ENCODE peak calls at places on chromosome 1, in six cellular contexts. G, A, D, F, J and L are unnamed samples.

GRCh38 chr1:231442735-231443134 is 20.6 kb upstream of the EGLN1 start:
- DNase-seq in J (no peak), A (no peak), F (no peak), G (no peak), D (no peak), L (no peak)

GRCh38 chr1:99326215-99326949 is 62.1 kb downstream of the PLPPR4 start:
- DNase-seq in A (no peak), D (no peak), J (no peak), G (no peak), F (no peak), L (no peak)

GRCh38 chr1:154465621-154466020 is 36.4 kb upstream of the TDRD10 start:
- DNase-seq in J (no peak), G (no peak), D (peak), A (no peak), F (no peak), L (no peak)

GRCh38 chr1:59026472-59026948 is 242.7 kb upstream of the JUN start:
- DNase-seq in G (no peak), D (no peak), A (no peak), F (no peak), J (no peak), L (no peak)

GRCh38 chr1:190169311-190170067 is 308.2 kb downstream of the BRINP3 start:
- DNase-seq in F (no peak), G (no peak), J (no peak), A (no peak), D (no peak), L (no peak)

GRCh38 chr1:186605762-186606350 is 74.4 kb downstream of the PTGS2 start:
- DNase-seq in A (no peak), J (peak), G (peak), F (no peak), D (peak), L (no peak)

GRCh38 chr1:184462170-184462569 is 75.3 kb downstream of the C1orf21 start:
- DNase-seq in D (no peak), F (no peak), A (no peak), J (no peak), G (no peak), L (no peak)

GRCh38 chr1:7561331-7561921 is 209.7 kb upstream of the VAMP3 start:
- DNase-seq in F (no peak), A (peak), G (no peak), J (no peak), D (no peak), L (peak)

GRCh38 chr1:8448906-8449661 is 131.2 kb downstream of the SLC45A1 start:
- DNase-seq in J (peak), A (no peak), D (peak), G (no peak), F (no peak), L (no peak)

GRCh38 chr1:11935040-11935378 is 492 bp downstream of the PLOD1 start:
- DNase-seq in D (no peak), J (no peak), A (no peak), F (no peak), G (no peak), L (no peak)

GRCh38 chr1:184929711-184930202 is 44.6 kb downstream of the NIBAN1 start:
- DNase-seq in J (peak), A (no peak), G (no peak), D (no peak), F (no peak), L (no peak)

GRCh38 chr1:159826436-159827101 is at the start of gene SLAMF8:
- DNase-seq in G (peak), F (no peak), J (peak), A (no peak), D (no peak), L (no peak)

GRCh38 chr1:55869050-55869449 is 653.9 kb upstream of the USP24 start:
- DNase-seq in J (peak), G (peak), D (no peak), F (peak), A (no peak), L (no peak)

GRCh38 chr1:34867421-34867820 is 7.9 kb upstream of the SMIM12 start:
- DNase-seq in G (no peak), J (peak), F (no peak), A (no peak), D (no peak), L (no peak)

GRCh38 chr1:19957779-19958178 is 21.6 kb downstream of the PLA2G2A start:
- DNase-seq in F (no peak), D (no peak), G (no peak), J (no peak), A (no peak), L (no peak)

GRCh38 chr1:47708658-47709301 is 270.9 kb downstream of the FOXD2 start:
- DNase-seq in G (no peak), J (no peak), F (no peak), D (peak), A (no peak), L (no peak)

GRCh38 chr1:14514760-14515159 is 83.7 kb upstream of the KAZN start:
- DNase-seq in J (no peak), F (no peak), A (no peak), G (no peak), D (no peak), L (no peak)

GRCh38 chr1:14520514-14521163 is 77.8 kb upstream of the KAZN start:
- DNase-seq in J (no peak), D (peak), F (no peak), G (no peak), A (no peak), L (no peak)

GRCh38 chr1:14516974-14517812 is 81.3 kb upstream of the KAZN start:
- DNase-seq in A (no peak), G (peak), D (peak), F (peak), J (peak), L (no peak)

GRCh38 chr1:14519976-14520375 is 78.5 kb upstream of the KAZN start:
- DNase-seq in F (no peak), J (no peak), A (no peak), D (no peak), G (no peak), L (no peak)

GRCh38 chr1:14517813-14518180 is 80.7 kb upstream of the KAZN start:
- DNase-seq in F (no peak), G (no peak), A (no peak), D (no peak), J (no peak), L (no peak)
- TF ChIP-seq POLR2A in F (no peak), G (no peak), A (no peak), D (no peak), J (no peak), L (no peak)

DNA sequence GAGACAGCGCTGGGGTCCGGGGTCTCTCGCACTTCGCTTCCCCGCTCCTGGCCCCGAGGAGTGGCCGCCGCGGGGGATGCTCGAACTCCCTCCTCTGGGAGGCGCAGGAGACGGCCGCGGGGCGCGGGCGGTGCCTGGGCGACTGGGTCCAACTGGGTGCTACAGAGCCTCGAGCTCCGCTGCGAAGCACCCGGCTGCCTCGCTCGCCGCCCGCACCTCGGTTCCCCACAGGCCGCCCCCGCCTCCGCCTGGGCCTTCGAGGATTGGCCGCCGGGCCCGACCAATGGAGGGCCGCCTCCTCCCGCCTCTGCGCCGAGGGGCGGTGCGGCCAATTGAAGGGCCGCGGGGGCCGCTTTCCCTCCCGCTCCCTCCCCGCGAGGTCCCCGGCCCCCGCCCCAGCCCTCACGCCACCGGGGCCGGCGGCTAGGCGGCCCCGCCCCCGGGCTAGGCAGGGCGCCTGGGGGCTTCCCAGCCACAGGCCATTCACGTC is at the start of gene CNN3:
- DNase-seq in D (peak), J (peak), G (peak), A (peak), F (peak), L (peak)
- TF ChIP-seq POLR2A in D (peak), J (peak), G (peak), A (no peak), F (peak), L (peak)

GRCh38 chr1:2204384-2205190 is 10.0 kb upstream of the FAAP20 start:
- DNase-seq in D (peak), G (peak), A (peak), J (peak), F (peak), L (peak)

GRCh38 chr1:2202843-2203601 is 8.4 kb upstream of the FAAP20 start:
- DNase-seq in J (no peak), D (no peak), G (no peak), A (no peak), F (no peak), L (no peak)

GRCh38 chr1:2206813-2207488 is 12.4 kb upstream of the FAAP20 start:
- DNase-seq in G (no peak), F (no peak), J (no peak), D (peak), A (peak), L (no peak)

GRCh38 chr1:2203671-2204383 is 9.3 kb upstream of the FAAP20 start:
- DNase-seq in G (no peak), F (no peak), A (no peak), D (peak), J (no peak), L (no peak)

GRCh38 chr1:2205191-2205952 is 10.8 kb upstream of the FAAP20 start:
- DNase-seq in F (peak), D (peak), J (peak), G (peak), A (no peak), L (no peak)
- TF ChIP-seq POLR2A in F (peak), D (no peak), J (peak), G (no peak), A (peak), L (no peak)

GRCh38 chr1:67429011-67429527 is 1.1 kb downstream of the SERBP1 start:
- DNase-seq in A (no peak), D (no peak), F (no peak), G (peak), J (peak), L (no peak)
- TF ChIP-seq POLR2A in A (peak), D (no peak), F (no peak), G (no peak), J (no peak), L (peak)

DNA sequence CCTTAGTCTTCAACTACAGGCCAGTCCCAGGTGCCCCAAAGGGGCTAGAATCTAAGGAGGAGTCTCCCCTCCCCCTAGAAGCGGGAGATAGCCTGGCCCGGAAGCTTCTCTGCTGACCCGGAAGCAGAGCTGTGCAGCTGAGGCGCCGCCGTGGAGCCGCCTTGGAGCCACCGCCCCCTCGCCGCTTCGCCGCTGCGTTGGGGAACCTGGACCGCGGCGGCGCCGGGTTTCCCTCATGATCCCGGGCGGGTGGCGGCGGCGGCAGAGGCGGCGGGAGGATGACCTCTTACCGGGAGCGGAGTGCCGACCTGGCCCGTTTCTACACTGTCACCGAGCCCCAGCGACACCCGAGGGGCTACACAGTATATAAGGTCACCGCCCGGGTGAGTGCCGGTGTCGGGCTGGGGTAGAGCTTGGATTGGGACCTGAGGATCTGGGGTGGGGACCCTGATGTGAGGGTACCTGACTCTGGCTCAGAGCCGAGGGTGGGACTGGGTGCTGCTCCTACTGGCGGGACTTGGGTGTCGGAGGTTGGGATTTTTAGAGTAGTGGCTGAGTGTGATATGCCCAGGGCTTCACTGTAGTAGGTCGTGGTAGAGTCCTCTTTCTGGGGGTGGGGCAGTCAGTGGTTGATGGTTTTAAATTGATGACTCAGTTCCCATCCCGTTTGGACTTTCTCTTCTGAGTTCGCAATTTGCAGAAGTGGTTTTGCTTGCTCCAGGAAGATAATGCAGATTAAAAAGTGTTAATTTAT is at the start of gene RPS6KC1:
- DNase-seq in G (peak), A (peak), F (peak), J (peak), D (peak), L (peak)
- TF ChIP-seq POLR2A in G (no peak), A (peak), F (no peak), J (peak), D (no peak), L (peak)